ENCODE peak calls at places on chromosomes 3 and 15, in ten cellular contexts. W, M, K, E, Y, V, U, L, B and G are unnamed samples.

GRCh38 chr15:32774022-32774421 is 56.2 kb downstream of the GREM1 start:
- DNase-seq in B (no peak), U (no peak), K (no peak), Y (no peak), E (no peak), M (no peak), V (peak; percentile 90), L (no peak), W (no peak), G (no peak)

GRCh38 chr3:51778554-51778953 is 483 bp downstream of the IQCF6 start:
- DNase-seq in U (no peak), Y (no peak), E (no peak), V (no peak), W (no peak), M (no peak), L (no peak), B (no peak), K (no peak), G (no peak)

GRCh38 chr15:38182900-38183299 is 69.7 kb upstream of the SPRED1 start:
- DNase-seq in W (no peak), U (no peak), E (no peak), L (no peak), V (no peak), Y (no peak), B (no peak), K (no peak), M (no peak), G (no peak)

GRCh38 chr3:69389520-69390248 is 3.8 kb upstream of the FRMD4B start:
- DNase-seq in W (no peak), Y (no peak), K (no peak), M (no peak), U (no peak), V (no peak), B (no peak), E (no peak), L (no peak), G (no peak)

GRCh38 chr15:56496635-56497034 is 31.7 kb upstream of the MNS1 start:
- DNase-seq in U (no peak), W (no peak), V (peak; percentile 75), E (no peak), L (peak; percentile 11), B (peak; percentile 46), Y (no peak), M (no peak), K (no peak), G (no peak)

GRCh38 chr3:150293401-150294001 is 114.6 kb upstream of the TSC22D2 start:
- DNase-seq in E (no peak), Y (no peak), L (no peak), M (no peak), U (no peak), B (no peak), W (no peak), V (no peak), K (no peak), G (no peak)

GRCh38 chr3:191761906-191762305 is 300.9 kb downstream of the PYDC2 start:
- DNase-seq in M (no peak), W (no peak), E (no peak), L (no peak), K (no peak), Y (no peak), V (no peak), B (no peak), U (no peak), G (no peak)

GRCh38 chr15:22810735-22811338 is 24.4 kb downstream of the NIPA1 start:
- DNase-seq in U (no peak), V (no peak), K (no peak), W (no peak), E (no peak), B (no peak), M (no peak), Y (no peak), L (no peak), G (no peak)

GRCh38 chr3:145094355-145094941 is 1066.5 kb downstream of the PLOD2 start:
- DNase-seq in M (no peak), K (no peak), W (no peak), V (peak; percentile 25), B (no peak), L (no peak), U (no peak), Y (no peak), E (no peak), G (no peak)

GRCh38 chr3:57130426-57131209 is 34.5 kb downstream of the IL17RD start:
- DNase-seq in V (no peak), L (peak; percentile 8), U (no peak), B (peak; percentile 55), K (no peak), W (peak; percentile 57), Y (no peak), M (no peak), E (peak; percentile 46), G (no peak)

GRCh38 chr3:101066776-101067175 is 73.6 kb upstream of the ABI3BP start:
- DNase-seq in U (no peak), Y (no peak), B (no peak), V (no peak), E (no peak), L (no peak), K (no peak), M (no peak), W (no peak), G (no peak)

GRCh38 chr3:189195302-189195701 is 23.5 kb downstream of the TPRG1 start:
- DNase-seq in V (peak; percentile 14), U (no peak), B (no peak), E (no peak), M (no peak), Y (peak; percentile 47), W (no peak), K (no peak), L (peak; percentile 6), G (peak; percentile 40)
- TF ChIP-seq CTCF in V (no peak), U (peak; percentile 39), B (no peak), E (no peak), M (no peak), Y (peak; percentile 14), W (no peak), K (no peak), L (no peak), G (peak; percentile 53)

GRCh38 chr3:177141471-177141870 is 55.8 kb downstream of the TBL1XR1 start:
- DNase-seq in V (no peak), L (no peak), M (no peak), B (no peak), E (no peak), W (no peak), K (no peak), U (no peak), Y (no peak), G (no peak)

GRCh38 chr3:177145402-177145801 is 51.9 kb downstream of the TBL1XR1 start:
- DNase-seq in U (no peak), Y (no peak), V (no peak), M (no peak), L (no peak), K (no peak), W (no peak), E (no peak), B (no peak), G (no peak)

GRCh38 chr3:177145954-177146353 is 51.3 kb downstream of the TBL1XR1 start:
- DNase-seq in K (no peak), U (no peak), Y (no peak), M (no peak), W (no peak), L (no peak), V (no peak), E (no peak), B (no peak), G (no peak)

GRCh38 chr3:177144922-177145321 is 52.4 kb downstream of the TBL1XR1 start:
- DNase-seq in U (no peak), Y (no peak), K (no peak), M (no peak), L (no peak), V (no peak), W (no peak), B (no peak), E (no peak), G (no peak)

GRCh38 chr3:177141899-177142651 is 55.2 kb downstream of the TBL1XR1 start:
- DNase-seq in M (no peak), Y (no peak), W (no peak), L (no peak), B (no peak), E (no peak), U (no peak), K (no peak), V (no peak), G (no peak)
- H3K4me1 ChIP-seq in M (peaks cover 38% of the 10 kb centered on the region), Y (peaks cover 45% of the 10 kb centered on the region), W (peaks cover 50% of the 10 kb centered on the region), L (peaks cover 19% of the 10 kb centered on the region), B (peaks cover 19% of the 10 kb centered on the region), E (peaks cover 9% of the 10 kb centered on the region), U (peaks cover 23% of the 10 kb centered on the region), K (peaks cover 38% of the 10 kb centered on the region), V (peaks cover 41% of the 10 kb centered on the region), G (peaks cover 5% of the 10 kb centered on the region)

GRCh38 chr3:194126790-194127189 is 9.2 kb upstream of the HES1 start:
- DNase-seq in W (no peak), U (no peak), Y (no peak), L (no peak), V (no peak), K (no peak), E (no peak), M (no peak), B (no peak), G (no peak)

GRCh38 chr3:194128202-194128907 is 7.6 kb upstream of the HES1 start:
- DNase-seq in E (no peak), V (no peak), U (no peak), L (no peak), M (no peak), B (no peak), K (no peak), W (no peak), Y (no peak), G (no peak)

GRCh38 chr3:194130807-194131589 is 5.0 kb upstream of the HES1 start:
- DNase-seq in V (peak; percentile 74), W (no peak), B (no peak), Y (no peak), U (no peak), L (peak; percentile 83), K (no peak), E (no peak), M (no peak), G (no peak)

GRCh38 chr3:194130211-194130610 is 5.7 kb upstream of the HES1 start:
- DNase-seq in V (no peak), Y (no peak), M (no peak), L (no peak), E (no peak), U (no peak), W (no peak), K (no peak), B (no peak), G (no peak)

DNA sequence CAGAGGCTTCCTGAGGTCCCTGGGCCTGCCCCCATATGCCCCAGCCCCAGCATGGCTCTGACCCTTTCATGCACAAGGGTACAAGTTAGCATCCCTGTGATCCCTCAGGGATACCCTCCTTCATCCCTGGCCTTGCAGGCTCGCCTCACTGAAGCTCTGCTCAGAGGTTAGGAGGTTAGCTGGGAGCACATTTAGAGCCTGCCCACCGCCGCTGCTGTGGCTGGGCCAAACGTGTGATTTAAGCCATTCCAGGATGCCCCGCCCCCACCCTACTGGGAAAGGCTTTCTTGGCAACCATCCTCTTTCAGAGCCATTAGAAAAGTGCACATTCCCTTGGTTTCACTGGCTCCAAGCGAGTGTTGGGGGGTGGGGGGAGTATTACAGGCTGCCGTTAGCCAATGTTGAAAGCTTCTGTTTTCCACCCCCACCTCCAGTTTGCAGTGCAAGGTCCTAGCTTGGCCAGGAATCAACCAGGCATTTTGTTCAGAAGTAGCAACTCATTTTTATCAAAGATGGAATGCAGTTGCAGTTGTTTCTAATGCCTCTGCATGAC is 6.3 kb upstream of the HES1 start:
- DNase-seq in M (no peak), B (no peak), E (peak; percentile 63), Y (no peak), V (no peak), L (peak; percentile 65), K (no peak), W (no peak), U (no peak), G (peak; percentile 13)
- H3K4me3 ChIP-seq in M (no peak overlapping the region), B (no peak overlapping the region), E (no peak overlapping the region), Y (no peak overlapping the region), V (no peak overlapping the region), L (no peak overlapping the region), K (peak overlapping the region; percentile 5), W (no peak overlapping the region), U (no peak overlapping the region), G (no peak overlapping the region)

GRCh38 chr3:170809021-170809974 is 60.7 kb downstream of the RPL22L1 start:
- DNase-seq in E (peak; percentile 39), B (peak; percentile 38), V (peak; percentile 55), Y (no peak), K (no peak), M (no peak), L (peak; percentile 40), U (no peak), W (peak; percentile 20), G (peak; percentile 63)
- TF ChIP-seq CTCF in E (no peak), B (peak; percentile 26), V (peak; percentile 66), Y (peak; percentile 42), K (peak; percentile 43), M (peak; percentile 36), L (peak; percentile 27), U (peak; percentile 55), W (peak; percentile 44), G (peak; percentile 85)